ENCODE peak calls at places on chromosome 4, in eight cellular contexts. One of them, this sample, is unnamed.

GRCh38 chr4:125483278-125483677 is 168.5 kb downstream of the FAT4 start:
- DNase-seq in AG10803: peak
- DNase-seq in type B pancreatic cell: no peak
- DNase-seq in ELR: no peak
- DNase-seq in left kidney: no peak
- DNase-seq in colonic mucosa: no peak
- DNase-seq in T-helper 17 cell: no peak
- DNase-seq in heart left ventricle: no peak
- DNase-seq in this sample: no peak

GRCh38 chr4:89681219-89681618 is 155.7 kb downstream of the SNCA start:
- DNase-seq in left kidney: no peak
- DNase-seq in AG10803: no peak
- DNase-seq in heart left ventricle: no peak
- DNase-seq in ELR: no peak
- DNase-seq in type B pancreatic cell: peak
- DNase-seq in T-helper 17 cell: no peak
- DNase-seq in colonic mucosa: no peak
- DNase-seq in this sample: no peak

GRCh38 chr4:140640150-140640748 is 71.5 kb upstream of the UCP1 start:
- DNase-seq in heart left ventricle: no peak
- DNase-seq in AG10803: no peak
- DNase-seq in colonic mucosa: no peak
- DNase-seq in T-helper 17 cell: no peak
- DNase-seq in ELR: no peak
- DNase-seq in type B pancreatic cell: no peak
- DNase-seq in left kidney: no peak
- DNase-seq in this sample: no peak

GRCh38 chr4:171817026-171817425 is 3.8 kb downstream of the GALNTL6 start:
- DNase-seq in ELR: no peak
- DNase-seq in AG10803: no peak
- DNase-seq in colonic mucosa: no peak
- DNase-seq in heart left ventricle: no peak
- DNase-seq in type B pancreatic cell: no peak
- DNase-seq in left kidney: no peak
- DNase-seq in T-helper 17 cell: no peak
- DNase-seq in this sample: no peak

GRCh38 chr4:126361287-126361686 is 1046.5 kb downstream of the FAT4 start:
- DNase-seq in T-helper 17 cell: no peak
- DNase-seq in type B pancreatic cell: no peak
- DNase-seq in heart left ventricle: no peak
- DNase-seq in left kidney: no peak
- DNase-seq in AG10803: no peak
- DNase-seq in ELR: no peak
- DNase-seq in colonic mucosa: no peak
- DNase-seq in this sample: no peak

GRCh38 chr4:163548481-163549243 is 54.2 kb downstream of the TMA16 start:
- DNase-seq in ELR: peak
- DNase-seq in left kidney: peak
- DNase-seq in type B pancreatic cell: no peak
- DNase-seq in heart left ventricle: no peak
- DNase-seq in AG10803: peak
- DNase-seq in colonic mucosa: peak
- DNase-seq in T-helper 17 cell: no peak
- DNase-seq in this sample: no peak

GRCh38 chr4:5460106-5460801 is 248.1 kb downstream of the EVC2 start:
- DNase-seq in type B pancreatic cell: no peak
- DNase-seq in AG10803: peak
- DNase-seq in left kidney: peak
- DNase-seq in T-helper 17 cell: no peak
- DNase-seq in colonic mucosa: no peak
- DNase-seq in heart left ventricle: peak
- DNase-seq in ELR: peak
- DNase-seq in this sample: no peak

GRCh38 chr4:827209-828081 is 1.5 kb upstream of the CPLX1 start:
- DNase-seq in T-helper 17 cell: no peak
- DNase-seq in colonic mucosa: no peak
- DNase-seq in AG10803: no peak
- DNase-seq in type B pancreatic cell: peak
- DNase-seq in heart left ventricle: no peak
- DNase-seq in left kidney: peak
- DNase-seq in ELR: no peak
- DNase-seq in this sample: peak

GRCh38 chr4:81723927-81724587 is 252.3 kb upstream of the RASGEF1B start:
- DNase-seq in ELR: no peak
- DNase-seq in colonic mucosa: no peak
- DNase-seq in left kidney: no peak
- DNase-seq in type B pancreatic cell: no peak
- DNase-seq in AG10803: no peak
- DNase-seq in T-helper 17 cell: no peak
- DNase-seq in heart left ventricle: no peak
- DNase-seq in this sample: no peak

GRCh38 chr4:106365613-106366012 is 3.0 kb downstream of the GIMD1 start:
- DNase-seq in ELR: peak
- DNase-seq in heart left ventricle: no peak
- DNase-seq in T-helper 17 cell: no peak
- DNase-seq in colonic mucosa: no peak
- DNase-seq in left kidney: no peak
- DNase-seq in type B pancreatic cell: no peak
- DNase-seq in AG10803: peak
- DNase-seq in this sample: no peak

GRCh38 chr4:54660591-54660990 is 2.8 kb downstream of the KIT start:
- DNase-seq in heart left ventricle: no peak
- DNase-seq in type B pancreatic cell: no peak
- DNase-seq in T-helper 17 cell: no peak
- DNase-seq in colonic mucosa: no peak
- DNase-seq in AG10803: peak
- DNase-seq in ELR: peak
- DNase-seq in left kidney: no peak
- DNase-seq in this sample: no peak

GRCh38 chr4:51932261-51932660 is 87.9 kb downstream of the LRRC66 start:
- DNase-seq in heart left ventricle: no peak
- DNase-seq in ELR: no peak
- DNase-seq in type B pancreatic cell: no peak
- DNase-seq in colonic mucosa: no peak
- DNase-seq in left kidney: no peak
- DNase-seq in AG10803: peak
- DNase-seq in T-helper 17 cell: no peak
- DNase-seq in this sample: no peak

GRCh38 chr4:144557404-144557803 is 88.6 kb upstream of the HHIP start:
- DNase-seq in ELR: no peak
- DNase-seq in heart left ventricle: no peak
- DNase-seq in T-helper 17 cell: no peak
- DNase-seq in left kidney: no peak
- DNase-seq in colonic mucosa: no peak
- DNase-seq in type B pancreatic cell: no peak
- DNase-seq in AG10803: no peak
- DNase-seq in this sample: no peak

This sample was measured in mucosa of descending colon.